ENCODE peak calls at places on chromosome 7, in six cellular contexts. Y is nucleus accumbens; Z is left lobe of liver; U is HEK293T; S is stimulated activated CD4-positive, alpha-beta T cell treated with anti-CD3 and anti-CD28 coated beads, TNF-alpha, amount 100 ng/mL, for 24 hours; W is SK-MEL-5. R is an unnamed sample.
A peak's percentile ranks its signal among the peaks of the same experiment; 100 is the strongest.

GRCh38 chr7:86025807-86026206 is 617.9 kb upstream of the GRM3 start:
- DNase-seq in W (no peak), Y (no peak), U (no peak), Z (no peak), S (no peak), R (no peak)

GRCh38 chr7:33640732-33641131 is 264.6 kb upstream of the BMPER start:
- DNase-seq in W (no peak), Z (no peak), S (no peak), U (no peak), Y (no peak), R (no peak)

GRCh38 chr7:150383710-150384397 is 4.7 kb downstream of the ZNF775 start:
- DNase-seq in Y (peak; percentile 98), W (peak; percentile 99), S (no peak), U (no peak), Z (peak; percentile 75), R (no peak)

GRCh38 chr7:148473694-148474222 is 116.8 kb upstream of the C7orf33 start:
- DNase-seq in S (no peak), U (no peak), Y (no peak), Z (no peak), W (no peak), R (no peak)

GRCh38 chr7:136405931-136406777 is 429.0 kb upstream of the MTPN start:
- DNase-seq in Z (no peak), S (no peak), Y (no peak), W (peak; percentile 85), U (peak; percentile 73), R (no peak)

GRCh38 chr7:142478479-142479220 is 220.8 kb upstream of the PRSS58 start:
- DNase-seq in Y (peak; percentile 32), S (no peak), U (peak; percentile 36), Z (no peak), W (peak; percentile 88), R (no peak)

GRCh38 chr7:152699101-152699500 is 23.2 kb upstream of the XRCC2 start:
- DNase-seq in Y (no peak), Z (no peak), W (no peak), S (no peak), U (no peak), R (no peak)

GRCh38 chr7:12062062-12062461 is 149.0 kb upstream of the TMEM106B start:
- DNase-seq in U (peak; percentile 6), Z (no peak), S (no peak), Y (no peak), W (peak; percentile 64), R (no peak)

GRCh38 chr7:159104188-159105030 is 40.3 kb downstream of the VIPR2 start:
- DNase-seq in W (no peak), U (no peak), S (no peak), Z (no peak), Y (no peak), R (peak; percentile 33)

GRCh38 chr7:40709077-40709964 is 574.5 kb downstream of the SUGCT start:
- DNase-seq in U (no peak), Y (no peak), W (no peak), S (no peak), Z (no peak), R (no peak)

GRCh38 chr7:37977243-37977642 is 56.8 kb downstream of the EPDR1 start:
- DNase-seq in S (no peak), W (no peak), U (no peak), Y (no peak), Z (no peak), R (no peak)

GRCh38 chr7:582931-583330 is 63.3 kb upstream of the PDGFA start:
- DNase-seq in W (no peak), Z (no peak), U (no peak), Y (no peak), S (no peak), R (no peak)

GRCh38 chr7:591856-592628 is 72.4 kb upstream of the PDGFA start:
- DNase-seq in Z (no peak), Y (no peak), S (no peak), W (no peak), U (no peak), R (peak; percentile 49)

GRCh38 chr7:140249036-140249806 is 72.4 kb upstream of the KDM7A start:
- DNase-seq in W (peak; percentile 85), Y (no peak), S (no peak), Z (no peak), U (no peak), R (no peak)

GRCh38 chr7:13352677-13353076 is 636.8 kb downstream of the ETV1 start:
- DNase-seq in W (no peak), Z (no peak), Y (no peak), S (no peak), U (no peak), R (no peak)

GRCh38 chr7:137760111-137760510 is 86.7 kb downstream of the DGKI start:
- DNase-seq in W (no peak), Z (no peak), S (no peak), U (no peak), Y (no peak), R (no peak)

GRCh38 chr7:6262206-6262605 is 10.2 kb downstream of the CYTH3 start:
- DNase-seq in U (no peak), Z (no peak), Y (no peak), W (no peak), S (no peak), R (no peak)

GRCh38 chr7:2003931-2004812 is 228.6 kb downstream of the MAD1L1 start:
- DNase-seq in Y (no peak), U (no peak), Z (peak; percentile 37), S (no peak), W (no peak), R (peak; percentile 8)

GRCh38 chr7:156162451-156162850 is 350.2 kb upstream of the SHH start:
- DNase-seq in S (no peak), Y (no peak), W (no peak), U (no peak), Z (peak; percentile 27), R (no peak)

GRCh38 chr7:148079206-148079605 is 511.4 kb upstream of the C7orf33 start:
- DNase-seq in W (no peak), U (no peak), Z (no peak), Y (no peak), S (no peak), R (no peak)

GRCh38 chr7:106659963-106660861 is 746 bp downstream of the CCDC71L start:
- DNase-seq in Y (peak; percentile 38), U (peak; percentile 78), Z (peak; percentile 86), S (peak; percentile 70), W (peak; percentile 94), R (peak; percentile 85)

GRCh38 chr7:19114591-19114855 is 2.9 kb downstream of the TWIST1 start:
- DNase-seq in Z (no peak), S (no peak), U (no peak), Y (no peak), W (no peak), R (no peak)

GRCh38 chr7:150665075-150665794 is 20.3 kb upstream of the GIMAP2 start:
- DNase-seq in W (no peak), Z (no peak), U (no peak), S (peak; percentile 36), Y (no peak), R (no peak)

GRCh38 chr7:151682831-151683614 is 163.3 kb upstream of the RHEB start:
- DNase-seq in Y (peak; percentile 43), U (no peak), Z (no peak), W (no peak), S (no peak), R (no peak)

GRCh38 chr7:101686030-101686429 is 56.9 kb upstream of the MYL10 start:
- DNase-seq in S (no peak), Y (no peak), Z (no peak), W (no peak), U (no peak), R (no peak)

GRCh38 chr7:28784166-28784870 is 173.8 kb downstream of the TRIL start:
- DNase-seq in W (no peak), Y (no peak), S (no peak), U (peak; percentile 16), Z (no peak), R (no peak)